ENCODE peak calls at places on chromosome 10, in four cellular contexts. S, R, H and T are unnamed samples.

GRCh38 chr10:16799621-16800020 is 17.6 kb downstream of the RSU1 start:
- DNase-seq in R (no peak), H (no peak), S (no peak), T (peak)

GRCh38 chr10:61633665-61634064 is 29.1 kb upstream of the CABCOCO1 start:
- DNase-seq in H (no peak), R (no peak), S (peak), T (no peak)

GRCh38 chr10:67837519-67838314 is at the start of gene DNAJC12:
- DNase-seq in S (peak), R (no peak), H (no peak), T (no peak)

GRCh38 chr10:69474688-69475432 is 23.6 kb downstream of the TSPAN15 start:
- DNase-seq in R (peak), S (peak), H (no peak), T (no peak)

GRCh38 chr10:75544381-75544780 is 113.0 kb downstream of the LRMDA start:
- DNase-seq in R (no peak), S (peak), H (no peak), T (no peak)

GRCh38 chr10:86073199-86073977 is 293.2 kb downstream of the GRID1 start:
- DNase-seq in S (no peak), R (no peak), H (no peak), T (no peak)

GRCh38 chr10:130915065-130915464 is 396.5 kb downstream of the TCERG1L start:
- DNase-seq in R (no peak), H (no peak), S (no peak), T (no peak)

GRCh38 chr10:112535432-112536038 is 88.5 kb downstream of the VTI1A start:
- DNase-seq in R (no peak), H (no peak), S (peak), T (no peak)

GRCh38 chr10:78287618-78288017 is 254.0 kb downstream of the RPS24 start:
- DNase-seq in R (no peak), H (no peak), S (no peak), T (no peak)

GRCh38 chr10:85513450-85513849 is 853.1 kb downstream of the GRID1 start:
- DNase-seq in S (no peak), R (no peak), H (no peak), T (no peak)

GRCh38 chr10:24246365-24246764 is 37.4 kb downstream of the KIAA1217 start:
- DNase-seq in S (no peak), H (no peak), R (no peak), T (no peak)

GRCh38 chr10:103637855-103638561 is 144.5 kb downstream of the NEURL1 start:
- DNase-seq in S (peak), H (no peak), R (no peak), T (no peak)

GRCh38 chr10:3699896-3700295 is 85.1 kb downstream of the KLF6 start:
- DNase-seq in R (no peak), H (no peak), S (no peak), T (no peak)

GRCh38 chr10:93417264-93417663 is 64.9 kb downstream of the MYOF start:
- DNase-seq in R (no peak), H (no peak), S (no peak), T (no peak)

GRCh38 chr10:98664329-98665042 is 217.8 kb upstream of the HPS1 start:
- DNase-seq in S (peak), H (peak), R (no peak), T (peak)

GRCh38 chr10:113631680-113632079 is 32.2 kb downstream of the NRAP start:
- DNase-seq in H (no peak), S (no peak), R (no peak), T (no peak)

GRCh38 chr10:129105266-129105665 is 361.8 kb upstream of the MGMT start:
- DNase-seq in S (peak), H (no peak), R (no peak), T (no peak)